ENCODE peak calls at places on chromosomes 13 and 19, in nine cellular contexts. O is epithelial cell of prostate, B is T-helper 17 cell, D is RPMI7951, E is ovary, G is T-helper 9 cell, N is islet precursor cell, P is endothelial cell of umbilical vein, S is BJ. Q is an unnamed sample.
A peak's percentile ranks its signal among the peaks of the same experiment; 100 is the strongest.

GRCh38 chr13:86572115-86572514 is 772.9 kb upstream of the SLITRK6 start:
- DNase-seq in O (no peak), B (no peak), D (peak; percentile 80), E (no peak), G (no peak), N (no peak), P (peak; percentile 1), S (no peak), Q (no peak)

GRCh38 chr13:66665991-66666390 is 564.1 kb downstream of the PCDH9 start:
- DNase-seq in O (no peak), B (no peak), D (no peak), E (no peak), G (no peak), N (peak; percentile 91), P (peak; percentile 14), S (peak; percentile 24), Q (no peak)

GRCh38 chr13:93420887-93421286 is 194.3 kb downstream of the GPC6 start:
- DNase-seq in O (no peak), B (no peak), D (no peak), E (no peak), G (no peak), N (no peak), P (no peak), S (no peak), Q (no peak)

GRCh38 chr19:9673912-9674668 is 810 bp downstream of the ZNF562 start:
- DNase-seq in O (peak; percentile 49), B (no peak), D (peak; percentile 16), E (no peak), G (no peak), N (no peak), P (peak; percentile 28), S (no peak), Q (no peak)

GRCh38 chr13:112768795-112769411 is 79.1 kb downstream of the ATP11A start:
- DNase-seq in O (no peak), B (no peak), D (no peak), E (no peak), G (no peak), N (no peak), P (no peak), S (no peak), Q (no peak)

GRCh38 chr13:40665061-40665753 is 1.2 kb downstream of the FOXO1 start:
- DNase-seq in O (no peak), B (no peak), D (no peak), E (peak; percentile 55), G (peak; percentile 13), N (peak; percentile 70), P (no peak), S (no peak), Q (no peak)

GRCh38 chr19:29873024-29873800 is 61.4 kb downstream of the CCNE1 start:
- DNase-seq in O (no peak), B (peak; percentile 61), D (peak; percentile 24), E (peak; percentile 39), G (peak; percentile 68), N (peak; percentile 79), P (no peak), S (no peak), Q (peak; percentile 81)

GRCh38 chr19:57473646-57474045 is 3.7 kb downstream of the ZNF772 start:
- DNase-seq in O (no peak), B (no peak), D (peak; percentile 28), E (no peak), G (no peak), N (no peak), P (no peak), S (no peak), Q (no peak)

GRCh38 chr13:77519808-77520207 is 15.7 kb upstream of the SCEL start:
- DNase-seq in O (no peak), B (no peak), D (no peak), E (no peak), G (no peak), N (no peak), P (peak; percentile 50), S (no peak), Q (no peak)

GRCh38 chr19:6765738-6766356 is 1.4 kb downstream of the SH2D3A start:
- DNase-seq in O (peak; percentile 89), B (no peak), D (no peak), E (no peak), G (no peak), N (peak; percentile 98), P (no peak), S (no peak), Q (no peak)